ENCODE peak calls at places on chromosomes 5 and 9, in four cellular contexts. T is HCT116, C is K562, R is HepG2. L is an unnamed sample.

GRCh38 chr5:112907166-112907611 is 14.8 kb downstream of the REEP5 start:
- DNase-seq in T (no peak), C (no peak), R (no peak), L (no peak)

GRCh38 chr5:172828911-172829431 is 5.1 kb upstream of the ERGIC1 start:
- DNase-seq in T (no peak), C (no peak), R (no peak), L (no peak)

GRCh38 chr9:17005085-17005484 is 129.8 kb upstream of the CNTLN start:
- DNase-seq in T (no peak), C (no peak), R (peak; percentile 12), L (no peak)

GRCh38 chr9:10144336-10144735 is 468.5 kb downstream of the PTPRD start:
- DNase-seq in T (no peak), C (no peak), R (no peak), L (no peak)

GRCh38 chr9:90070469-90070868 is 465.7 kb downstream of the GADD45G start:
- DNase-seq in T (no peak), C (no peak), R (no peak), L (no peak)

GRCh38 chr9:82183181-82183860 is 194.7 kb downstream of the SPATA31D1 start:
- DNase-seq in T (no peak), C (no peak), R (no peak), L (no peak)

GRCh38 chr5:178293400-178293799 is 60.8 kb upstream of the PHYKPL start:
- DNase-seq in T (no peak), C (no peak), R (no peak), L (no peak)

GRCh38 chr5:121833631-121834420 is 17.9 kb upstream of the FTMT start:
- DNase-seq in T (no peak), C (no peak), R (no peak), L (no peak)

GRCh38 chr5:17233488-17233887 is 16.1 kb downstream of the BASP1 start:
- DNase-seq in T (no peak), C (no peak), R (no peak), L (no peak)

GRCh38 chr5:35815089-35815936 is 41.4 kb upstream of the IL7R start:
- DNase-seq in T (peak; percentile 2), C (peak; percentile 57), R (peak; percentile 44), L (no peak)

GRCh38 chr9:75855509-75855908 is 35.0 kb upstream of the PCSK5 start:
- DNase-seq in T (peak; percentile 18), C (peak; percentile 1), R (peak; percentile 13), L (peak; percentile 15)

GRCh38 chr9:84937086-84937670 is 267.6 kb downstream of the NTRK2 start:
- DNase-seq in T (no peak), C (no peak), R (no peak), L (peak; percentile 71)
- TF ChIP-seq ZNF274 in T (no peak), C (no peak), R (no peak), L (no peak)

GRCh38 chr9:130995399-130995941 is 13.5 kb upstream of the LAMC3 start:
- DNase-seq in T (no peak), C (peak; percentile 68), R (no peak), L (no peak)
- TF ChIP-seq ZNF274 in T (no peak), C (no peak), R (no peak), L (no peak)

GRCh38 chr9:13646500-13646899 is 367.0 kb upstream of the MPDZ start:
- DNase-seq in T (no peak), C (no peak), R (no peak), L (no peak)

GRCh38 chr9:13648068-13648467 is 368.6 kb upstream of the MPDZ start:
- DNase-seq in T (no peak), C (no peak), R (no peak), L (no peak)

GRCh38 chr9:13651969-13652663 is 372.6 kb upstream of the MPDZ start:
- DNase-seq in T (no peak), C (no peak), R (no peak), L (no peak)

GRCh38 chr9:13651526-13651925 is 372.0 kb upstream of the MPDZ start:
- DNase-seq in T (no peak), C (no peak), R (no peak), L (no peak)

GRCh38 chr9:13648676-13649075 is 369.2 kb upstream of the MPDZ start:
- DNase-seq in T (no peak), C (no peak), R (no peak), L (no peak)
- TF ChIP-seq ZNF274 in T (no peak), C (no peak), R (no peak), L (no peak)

DNA sequence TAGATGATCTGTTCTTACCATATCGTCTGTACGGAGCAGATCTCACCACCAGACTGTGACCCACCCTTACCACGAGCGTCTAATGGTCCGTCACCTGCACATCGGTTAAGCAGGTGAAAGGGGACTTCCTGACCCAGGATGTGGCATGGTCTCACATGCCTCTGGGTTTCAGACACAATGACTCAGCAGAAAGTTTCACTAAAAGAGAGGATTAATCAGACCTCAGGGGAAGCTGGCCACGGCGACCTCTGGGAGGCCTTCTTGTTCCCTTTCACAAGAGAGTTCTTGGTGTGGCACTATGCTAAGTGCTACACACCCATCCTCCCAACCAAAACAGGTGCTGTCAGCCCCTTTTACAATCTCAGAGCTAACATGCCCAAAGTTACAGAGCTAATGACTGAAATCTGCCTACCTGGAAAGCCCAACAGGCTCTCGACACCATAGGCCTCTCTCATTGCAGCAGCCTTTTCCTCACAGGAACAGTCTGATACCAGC is 41.6 kb downstream of the ADAMTS12 start:
- DNase-seq in T (no peak), C (peak; percentile 25), R (peak; percentile 3), L (peak; percentile 13)
- TF ChIP-seq ZNF274 in T (no peak), C (no peak), R (no peak), L (no peak)

L was measured in NT2/D1.